ENCODE peak calls at places on chromosomes 4 and X, in four cellular contexts. G, X, V and W are unnamed samples. For H3K9me3, the result is how much of the 10 kb centered on the place peaks cover.

GRCh38 chr4:155376387-155377268 is at the start of gene MAP9:
- DNase-seq in G (peak), X (no peak), V (peak), W (peak)

GRCh38 chrX:74980802-74981201 is 55.5 kb upstream of the NEXMIF start:
- DNase-seq in G (no peak), X (no peak), V (no peak), W (no peak)

GRCh38 chrX:19904778-19905367 is 17.5 kb upstream of the SH3KBP1 start:
- DNase-seq in G (no peak), X (peak), V (no peak), W (no peak)

GRCh38 chrX:63428348-63428747 is 77.2 kb upstream of the SPIN4 start:
- DNase-seq in G (no peak), X (no peak), V (no peak), W (no peak)

GRCh38 chr4:8035371-8035780 is 95.7 kb upstream of the AFAP1 start:
- DNase-seq in G (no peak), X (no peak), V (no peak), W (no peak)

GRCh38 chrX:111409326-111409725 is 2.7 kb downstream of the DCX start:
- DNase-seq in G (no peak), X (no peak), V (no peak), W (no peak)

GRCh38 chr4:53614616-53615015 is 23.3 kb upstream of the LNX1 start:
- DNase-seq in G (no peak), X (no peak), V (no peak), W (no peak)

GRCh38 chr4:153799708-153800074 is 10.8 kb upstream of the SFRP2 start:
- DNase-seq in G (no peak), X (no peak), V (no peak), W (peak)

GRCh38 chrX:123923211-123923610 is 38.3 kb upstream of the STAG2 start:
- DNase-seq in G (no peak), X (no peak), V (no peak), W (no peak)

GRCh38 chr4:82555279-82555678 is 6.5 kb downstream of the TMEM150C start:
- DNase-seq in G (no peak), X (no peak), V (no peak), W (no peak)
- TF ChIP-seq CTCF in G (no peak), X (peak), V (no peak), W (no peak)

GRCh38 chrX:114272096-114272686 is 311.7 kb upstream of the HTR2C start:
- DNase-seq in G (no peak), X (no peak), V (no peak), W (no peak)
- H3K27ac ChIP-seq in G (no peak), X (no peak), V (no peak), W (no peak)

DNA sequence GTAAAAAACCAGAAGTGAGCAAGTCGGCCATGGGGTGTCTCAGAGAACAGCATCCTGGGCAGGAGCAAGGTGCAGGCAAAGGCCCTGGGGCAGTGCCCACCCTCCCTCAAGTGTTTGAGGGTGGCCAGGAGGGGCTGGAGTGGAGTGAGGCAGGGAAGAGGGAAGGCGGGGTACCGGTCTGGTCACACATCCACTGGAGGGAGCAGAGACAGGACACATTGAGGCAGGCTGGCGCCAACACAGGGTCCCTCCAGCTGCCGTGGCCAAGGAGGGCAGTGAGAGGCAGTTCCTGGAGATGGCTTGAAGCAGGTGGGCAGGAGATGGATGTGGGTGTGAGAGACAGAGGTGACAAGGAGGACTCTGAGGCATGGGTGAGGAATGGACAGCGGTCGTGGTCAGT is 20.3 kb upstream of the RNF4 start:
- DNase-seq in G (no peak), X (no peak), V (no peak), W (no peak)
- H3K9me3 ChIP-seq in G (under half), X (under half), V (under half), W (under half)

GRCh38 chrX:103918050-103918449 is 44.4 kb upstream of the TMSB15B start:
- DNase-seq in G (peak), X (peak), V (peak), W (peak)
- TF ChIP-seq CTCF in G (peak), X (peak), V (peak), W (peak)

GRCh38 chr4:139848043-139848442 is 182.4 kb downstream of the MGST2 start:
- DNase-seq in G (no peak), X (no peak), V (no peak), W (no peak)
- H3K27ac ChIP-seq in G (no peak), X (no peak), V (no peak), W (no peak)

GRCh38 chrX:99798951-99799350 is 611.1 kb downstream of the PCDH19 start:
- DNase-seq in G (no peak), X (no peak), V (no peak), W (no peak)
- H3K9me3 ChIP-seq in G (under half), X (under half), V (under half), W (under half)

DNA sequence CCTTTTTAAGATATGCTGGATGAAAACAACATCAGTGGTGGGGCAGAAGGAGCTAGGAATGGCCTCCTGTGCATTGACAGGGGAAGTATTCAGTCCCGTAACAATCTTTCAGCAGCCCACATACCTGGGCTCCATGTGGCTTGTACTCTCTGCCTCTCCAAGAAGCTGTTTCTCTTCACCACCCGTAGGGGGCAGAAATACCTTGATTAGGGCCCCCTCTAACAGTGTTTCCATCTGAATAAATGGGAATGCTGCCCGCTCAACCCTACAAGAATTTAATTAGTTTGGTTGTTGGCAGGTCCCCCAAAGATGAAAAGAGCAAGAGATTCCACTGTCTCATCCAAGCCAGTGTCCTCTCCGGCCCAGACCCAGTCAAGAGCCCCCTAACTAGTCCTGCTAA is 155.2 kb downstream of the SMIM20 start:
- DNase-seq in G (no peak), X (peak), V (no peak), W (no peak)
- TF ChIP-seq CTCF in G (no peak), X (peak), V (no peak), W (no peak)

DNA sequence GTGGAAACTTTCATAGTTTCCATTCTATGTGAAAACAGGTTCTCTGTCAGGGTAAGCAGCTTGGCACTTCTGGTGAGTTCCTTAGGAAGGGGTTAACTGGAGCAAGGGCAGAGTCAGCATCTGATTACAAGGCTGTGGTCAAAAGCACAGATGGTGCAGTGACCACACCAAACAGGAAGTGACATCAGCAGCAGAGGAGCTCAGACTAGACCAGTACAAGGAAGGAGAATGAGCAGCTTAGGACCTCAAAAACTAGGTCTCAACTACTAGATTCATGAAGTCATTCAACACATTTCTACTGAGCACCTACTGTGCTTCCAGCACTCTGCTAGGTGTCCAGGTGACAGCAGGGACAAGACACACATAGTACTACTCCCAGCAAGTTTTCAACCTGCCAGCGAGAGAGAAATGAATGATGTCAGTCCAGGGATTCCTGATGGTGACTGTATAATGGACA is 130.2 kb downstream of the AMELX start:
- DNase-seq in G (no peak), X (peak), V (no peak), W (no peak)
- H3K27ac ChIP-seq in G (no peak), X (peak), V (peak), W (peak)

GRCh38 chr4:1399508-1400190 is 6.6 kb downstream of the NKX1-1 start:
- DNase-seq in G (peak), X (peak), V (peak), W (peak)
- H3K9me3 ChIP-seq in G (under half), X (under half), V (under half), W (under half)

DNA sequence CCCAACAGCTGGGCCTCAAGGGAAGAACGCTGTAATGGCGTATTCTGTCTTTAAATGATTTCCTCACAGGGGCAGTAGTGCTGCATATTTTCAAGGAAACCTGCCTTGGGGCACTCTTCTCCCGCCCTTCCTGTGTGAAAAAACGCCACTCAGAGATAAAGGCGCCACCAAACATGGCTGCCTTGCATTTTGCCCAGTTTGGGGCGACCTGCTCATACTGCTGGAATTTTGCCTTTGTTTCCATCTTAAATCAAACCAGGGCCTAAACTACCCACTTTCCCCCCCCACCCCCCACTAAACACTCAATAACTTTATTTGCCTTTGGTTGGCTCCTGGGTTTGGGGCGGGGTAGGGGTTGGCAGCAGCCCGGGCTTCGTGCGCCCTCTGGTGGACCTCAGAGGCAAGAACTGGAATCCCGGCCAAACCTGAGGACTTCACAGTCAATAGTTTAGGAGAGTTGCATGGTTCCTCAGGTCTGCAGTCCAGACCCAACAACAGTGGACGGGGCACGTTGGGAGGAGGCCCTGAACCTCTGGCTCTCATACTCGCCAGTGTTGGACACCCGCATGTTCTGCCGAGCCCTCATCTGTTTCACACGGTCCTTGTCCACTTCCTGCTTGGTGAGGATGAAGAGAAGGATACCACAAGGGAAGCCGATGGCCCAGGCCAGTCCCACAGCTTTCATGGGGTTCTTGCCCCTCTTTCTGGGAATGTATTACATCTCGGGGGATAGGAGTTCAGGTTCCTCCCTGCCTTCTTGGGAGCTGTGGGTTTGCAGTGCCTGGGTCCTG is 220.1 kb upstream of the STK26 start:
- DNase-seq in G (peak), X (peak), V (no peak), W (peak)
- TF ChIP-seq CTCF in G (peak), X (peak), V (peak), W (no peak)